ENCODE peak calls at places on chromosomes 4 and X, in four cellular contexts. N is HepG2, Z is H1, Q is K562. T is an unnamed sample.

GRCh38 chrX:69501433-69501832 is 2.7 kb upstream of the NALF2 start:
- DNase-seq in N (peak; percentile 52), Z (peak; percentile 65), Q (no peak), T (no peak)

GRCh38 chr4:142418697-142419096 is 427.4 kb downstream of the INPP4B start:
- DNase-seq in N (no peak), Z (no peak), Q (no peak), T (no peak)

GRCh38 chr4:80918004-80918403 is 112.5 kb upstream of the BMP3 start:
- DNase-seq in N (no peak), Z (no peak), Q (no peak), T (no peak)

GRCh38 chr4:23946307-23946706 is 56.5 kb upstream of the PPARGC1A start:
- DNase-seq in N (no peak), Z (no peak), Q (no peak), T (no peak)

GRCh38 chr4:40763228-40763716 is 13.5 kb downstream of the NSUN7 start:
- DNase-seq in N (no peak), Z (no peak), Q (no peak), T (peak; percentile 88)

GRCh38 chrX:70032797-70033196 is 16.9 kb downstream of the AWAT2 start:
- DNase-seq in N (no peak), Z (no peak), Q (no peak), T (no peak)

GRCh38 chr4:113292371-113293042 is 243.1 kb downstream of the ANK2 start:
- DNase-seq in N (no peak), Z (peak; percentile 80), Q (no peak), T (no peak)

GRCh38 chr4:161208564-161208963 is 955.2 kb downstream of the FSTL5 start:
- DNase-seq in N (no peak), Z (no peak), Q (no peak), T (no peak)

GRCh38 chr4:182803235-182803634 is 114.0 kb downstream of the DCTD start:
- DNase-seq in N (no peak), Z (no peak), Q (no peak), T (no peak)

GRCh38 chrX:506341-506740 is 119.6 kb upstream of the PPP2R3B start:
- DNase-seq in N (no peak), Z (no peak), Q (no peak), T (no peak)

GRCh38 chr4:17347445-17347844 is 164.4 kb downstream of the QDPR start:
- DNase-seq in N (peak; percentile 39), Z (peak; percentile 55), Q (peak; percentile 17), T (no peak)

GRCh38 chr4:78645853-78646757 is 94.5 kb downstream of the ANXA3 start:
- DNase-seq in N (peak; percentile 36), Z (no peak), Q (peak; percentile 22), T (no peak)

GRCh38 chr4:26197018-26197779 is 123.6 kb upstream of the RBPJ start:
- DNase-seq in N (no peak), Z (no peak), Q (no peak), T (peak; percentile 89)

GRCh38 chrX:17860811-17861495 is at the start of gene RAI2:
- DNase-seq in N (no peak), Z (peak; percentile 51), Q (peak; percentile 60), T (no peak)

GRCh38 chrX:135340827-135341226 is 31.5 kb downstream of the ETDC start:
- DNase-seq in N (no peak), Z (no peak), Q (no peak), T (no peak)

GRCh38 chr4:39950861-39951481 is 26.7 kb downstream of the PDS5A start:
- DNase-seq in N (no peak), Z (no peak), Q (no peak), T (no peak)

GRCh38 chr4:164252286-164252685 is 501.6 kb upstream of the SMIM31 start:
- DNase-seq in N (no peak), Z (no peak), Q (no peak), T (no peak)

GRCh38 chr4:173319696-173320095 is 14.5 kb downstream of the HMGB2 start:
- DNase-seq in N (no peak), Z (no peak), Q (no peak), T (no peak)

GRCh38 chr4:38190717-38191178 is 230.6 kb downstream of the PTTG2 start:
- DNase-seq in N (no peak), Z (no peak), Q (no peak), T (no peak)

GRCh38 chr4:147754037-147754445 is 22.2 kb downstream of the ARHGAP10 start:
- DNase-seq in N (no peak), Z (no peak), Q (no peak), T (no peak)

GRCh38 chr4:79913581-79913980 is 159.4 kb downstream of the ANTXR2 start:
- DNase-seq in N (no peak), Z (no peak), Q (no peak), T (no peak)

GRCh38 chr4:88012652-88013051 is 5.2 kb downstream of the PKD2 start:
- DNase-seq in N (no peak), Z (no peak), Q (no peak), T (no peak)

DNA sequence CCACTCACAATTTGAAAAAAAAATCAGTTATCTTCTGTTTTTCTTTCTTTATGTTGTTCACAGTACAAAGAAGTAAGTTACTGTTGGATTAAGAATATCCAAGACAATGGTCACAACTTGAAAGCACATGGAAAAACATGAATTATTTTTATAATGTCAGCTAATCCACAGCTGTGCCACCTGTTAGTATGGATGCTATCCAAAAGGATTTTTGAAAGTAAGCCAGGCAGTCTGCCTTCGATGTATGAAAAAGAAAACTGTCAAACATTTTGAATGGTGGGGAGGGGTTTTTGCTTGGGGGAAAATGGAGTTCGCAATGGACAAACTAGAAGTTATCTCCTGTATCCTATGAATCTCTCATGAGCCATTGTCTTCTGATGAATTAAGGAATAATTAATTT is 6.2 kb downstream of the GPM6A start:
- DNase-seq in N (no peak), Z (no peak), Q (no peak), T (no peak)
- TF ChIP-seq CBX5 in N (no peak), Z (no peak), Q (no peak), T (no peak)

GRCh38 chrX:110414273-110414672 is 55.6 kb downstream of the RTL9 start:
- DNase-seq in N (no peak), Z (no peak), Q (no peak), T (no peak)

GRCh38 chrX:110414679-110415439 is 56.2 kb downstream of the RTL9 start:
- DNase-seq in N (no peak), Z (no peak), Q (no peak), T (peak; percentile 15)

GRCh38 chrX:110413727-110414124 is 55.1 kb downstream of the RTL9 start:
- DNase-seq in N (no peak), Z (no peak), Q (no peak), T (no peak)

GRCh38 chrX:110415440-110416167 is 57.0 kb downstream of the RTL9 start:
- DNase-seq in N (no peak), Z (no peak), Q (no peak), T (no peak)

GRCh38 chrX:110412971-110413726 is 54.5 kb downstream of the RTL9 start:
- DNase-seq in N (peak; percentile 28), Z (peak; percentile 75), Q (peak; percentile 83), T (no peak)
- TF ChIP-seq CBX5 in N (no peak), Z (no peak), Q (no peak), T (no peak)

DNA sequence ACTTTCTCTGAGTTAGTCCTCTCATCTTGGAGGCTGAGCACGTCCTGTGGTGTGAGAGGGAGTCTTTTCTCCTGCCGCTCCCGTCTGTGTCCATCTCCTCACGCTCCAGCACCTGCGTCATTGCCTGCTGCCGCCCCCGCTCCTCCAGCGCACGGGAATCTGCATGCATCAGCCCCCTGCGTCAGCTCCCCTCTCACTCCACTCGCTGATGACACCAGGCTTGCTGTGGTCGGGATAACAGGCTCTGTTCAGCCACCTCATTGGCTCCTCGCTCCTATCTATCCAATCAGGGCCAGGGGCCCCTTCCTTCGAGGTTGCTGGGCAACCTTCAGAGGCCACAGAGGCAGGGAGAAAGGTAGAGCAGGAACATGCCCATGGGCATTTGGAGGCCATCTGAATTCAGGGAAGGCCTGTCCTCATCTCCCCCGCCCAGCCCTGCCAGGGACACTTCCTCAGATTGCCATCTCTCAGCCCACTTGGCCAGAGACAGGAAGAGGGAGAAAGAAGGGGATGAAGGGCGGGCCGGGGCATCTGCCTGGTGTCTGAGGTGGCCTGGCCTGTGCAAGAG is 9.3 kb downstream of the ZNF185 start:
- DNase-seq in N (no peak), Z (no peak), Q (peak; percentile 49), T (no peak)
- TF ChIP-seq CBX5 in N (no peak), Z (no peak), Q (no peak), T (no peak)

GRCh38 chr4:74610491-74610890 is 165.6 kb downstream of the AREG start:
- DNase-seq in N (no peak), Z (no peak), Q (no peak), T (no peak)

GRCh38 chr4:74603186-74603585 is 158.2 kb downstream of the AREG start:
- DNase-seq in N (no peak), Z (no peak), Q (no peak), T (no peak)

GRCh38 chr4:74612837-74613236 is 167.9 kb downstream of the AREG start:
- DNase-seq in N (no peak), Z (no peak), Q (no peak), T (no peak)

GRCh38 chr4:74613266-74613665 is 168.3 kb downstream of the AREG start:
- DNase-seq in N (no peak), Z (no peak), Q (no peak), T (no peak)

GRCh38 chr4:74608151-74608949 is 163.4 kb downstream of the AREG start:
- DNase-seq in N (no peak), Z (no peak), Q (peak; percentile 7), T (no peak)
- TF ChIP-seq CBX5 in N (no peak), Z (no peak), Q (no peak), T (no peak)

DNA sequence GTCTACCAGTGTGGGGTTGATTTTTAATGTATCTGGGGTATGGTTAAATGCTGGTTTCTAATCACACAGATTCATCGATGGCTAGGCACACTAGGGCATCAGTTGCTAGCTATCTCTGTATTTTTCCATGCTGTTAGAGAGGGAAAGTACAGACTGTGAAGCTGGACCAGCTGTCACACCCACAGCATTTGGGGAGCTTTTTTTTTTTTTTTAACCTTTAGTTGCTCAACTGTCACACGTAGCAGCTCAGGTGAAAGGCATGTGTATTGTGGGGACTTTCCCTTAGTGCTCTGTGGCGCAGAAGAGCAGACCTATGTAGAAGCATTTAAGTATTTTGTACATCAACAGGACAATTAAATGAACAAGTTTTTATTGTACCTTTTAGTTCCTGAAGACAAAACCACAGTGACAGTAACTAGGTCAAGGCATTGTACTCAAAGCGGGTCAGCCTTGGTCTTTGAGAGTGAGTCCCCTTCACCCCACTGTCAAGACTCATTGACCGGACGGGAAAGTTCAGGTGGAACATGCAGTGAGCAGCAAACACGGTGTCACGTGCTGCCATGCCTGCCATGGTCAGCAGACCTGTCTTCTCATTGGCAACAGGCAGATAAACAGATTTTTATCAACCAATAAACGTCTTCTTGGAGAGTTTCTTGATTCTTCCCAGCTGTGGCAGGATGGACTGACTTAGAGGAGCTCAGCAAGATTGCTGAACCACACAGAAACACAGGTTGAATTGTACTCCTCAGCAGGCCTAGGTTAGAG is 65.3 kb downstream of the CASP3 start:
- DNase-seq in N (no peak), Z (no peak), Q (no peak), T (peak; percentile 41)
- TF ChIP-seq CBX5 in N (no peak), Z (no peak), Q (no peak), T (peak; percentile 35)

DNA sequence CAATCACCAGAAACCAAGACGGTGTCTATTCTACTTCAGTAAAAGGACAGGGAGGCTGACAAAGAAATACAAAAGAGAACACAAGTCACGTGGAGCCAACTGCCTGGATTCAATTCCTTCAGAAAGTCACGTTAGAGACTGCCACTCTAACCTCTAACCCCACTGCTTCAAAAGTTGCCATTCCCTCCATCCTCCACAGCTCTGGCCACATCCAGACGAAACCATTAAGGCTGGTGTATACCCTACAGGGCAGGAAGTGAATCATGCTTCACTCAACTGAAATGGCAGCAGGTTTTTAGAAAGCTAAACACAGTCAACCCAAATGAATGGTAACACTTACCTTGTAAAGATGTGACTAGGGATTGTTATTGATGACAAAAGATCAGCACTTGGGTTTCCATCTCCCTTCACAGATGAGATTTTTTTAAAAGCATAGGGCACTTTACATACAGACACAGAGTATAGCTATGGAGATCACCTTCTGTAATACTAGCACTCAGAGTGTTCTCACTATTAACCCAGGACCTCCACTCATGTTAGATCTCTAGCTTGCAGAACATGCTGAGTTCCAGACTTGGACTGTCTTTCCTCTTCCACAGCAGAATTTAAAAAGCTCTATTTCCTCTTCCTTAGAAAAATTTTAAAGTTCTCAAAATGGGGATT is 37.4 kb downstream of the MAML3 start:
- DNase-seq in N (no peak), Z (no peak), Q (no peak), T (no peak)
- TF ChIP-seq CBX5 in N (no peak), Z (no peak), Q (no peak), T (no peak)